ENCODE peak calls at places on chromosomes 12 and 14, in six cellular contexts. M, P, L, Y, C and I are unnamed samples.

GRCh38 chr12:3117144-3117581 is 40.0 kb downstream of the TSPAN9 start:
- DNase-seq in P (peak), C (no peak), M (no peak), Y (no peak), L (no peak), I (no peak)

GRCh38 chr12:108338915-108339657 is at the start of gene CMKLR1:
- DNase-seq in L (no peak), M (no peak), Y (no peak), P (no peak), C (no peak), I (no peak)

GRCh38 chr12:56151672-56152131 is 685 bp upstream of the MYL6B start:
- DNase-seq in M (peak), P (no peak), L (peak), Y (peak), C (peak), I (peak)

GRCh38 chr12:115450710-115451109 is 766.7 kb upstream of the TBX3 start:
- DNase-seq in Y (no peak), M (no peak), C (no peak), P (no peak), L (no peak), I (no peak)

GRCh38 chr12:8912910-8913309 is 1.4 kb upstream of the PHC1 start:
- DNase-seq in L (no peak), Y (no peak), M (no peak), C (peak), P (no peak), I (no peak)

GRCh38 chr14:24607635-24608492 is 1.6 kb downstream of the GZMH start:
- DNase-seq in C (no peak), L (no peak), M (no peak), Y (no peak), P (no peak), I (no peak)

GRCh38 chr12:26204612-26205289 is 9.4 kb downstream of the SSPN start:
- DNase-seq in Y (no peak), C (no peak), M (no peak), L (no peak), P (no peak), I (no peak)

GRCh38 chr14:23865502-23865901 is 88.1 kb upstream of the DHRS4 start:
- DNase-seq in P (no peak), L (no peak), Y (no peak), M (no peak), C (no peak), I (no peak)

GRCh38 chr14:69013943-69014782 is 35.1 kb upstream of the ACTN1 start:
- DNase-seq in Y (no peak), P (peak), C (peak), L (no peak), M (peak), I (no peak)

GRCh38 chr12:81450920-81451739 is 308.0 kb downstream of the PPFIA2 start:
- DNase-seq in P (peak), Y (no peak), C (peak), L (no peak), M (no peak), I (no peak)

GRCh38 chr12:89932950-89933349 is 224.3 kb upstream of the ATP2B1 start:
- DNase-seq in Y (no peak), P (peak), L (no peak), C (no peak), M (no peak), I (no peak)

GRCh38 chr14:104665092-104665662 is 24.2 kb upstream of the INF2 start:
- DNase-seq in P (peak), L (no peak), M (no peak), Y (no peak), C (no peak), I (no peak)

GRCh38 chr12:6771509-6772330 is 600 bp upstream of the LAG3 start:
- DNase-seq in L (no peak), P (no peak), C (no peak), Y (no peak), M (no peak), I (no peak)